ENCODE peak calls at places on chromosomes 2 and 18, in seven cellular contexts. One of them, this sample, is unnamed. For H3K4me1, the result is how much of the 10 kb centered on the place peaks cover.

GRCh38 chr2:239118675-239119211 is 270.9 kb downstream of the TWIST2 start:
- DNase-seq in heart left ventricle: no peak
- DNase-seq in astrocyte: no peak
- DNase-seq in neuronal stem cell: no peak
- DNase-seq in A549: no peak
- DNase-seq in PC-3: no peak
- DNase-seq in hepatocyte: no peak
- DNase-seq in this sample: no peak

GRCh38 chr2:110677080-110677479 is 783 bp downstream of the BUB1 start:
- DNase-seq in heart left ventricle: no peak
- DNase-seq in astrocyte: no peak
- DNase-seq in hepatocyte: no peak
- DNase-seq in PC-3: peak
- DNase-seq in A549: no peak
- DNase-seq in neuronal stem cell: no peak
- DNase-seq in this sample: no peak

GRCh38 chr2:71500426-71501079 is 47.2 kb downstream of the DYSF start:
- DNase-seq in astrocyte: no peak
- DNase-seq in hepatocyte: no peak
- DNase-seq in heart left ventricle: peak
- DNase-seq in A549: no peak
- DNase-seq in PC-3: no peak
- DNase-seq in neuronal stem cell: no peak
- DNase-seq in this sample: no peak

GRCh38 chr2:224146356-224147160 is 107.5 kb upstream of the SERPINE2 start:
- DNase-seq in heart left ventricle: no peak
- DNase-seq in hepatocyte: peak
- DNase-seq in astrocyte: no peak
- DNase-seq in PC-3: peak
- DNase-seq in A549: no peak
- DNase-seq in neuronal stem cell: no peak
- DNase-seq in this sample: no peak

GRCh38 chr2:85961053-85961452 is 72.3 kb upstream of the ST3GAL5 start:
- DNase-seq in neuronal stem cell: no peak
- DNase-seq in A549: no peak
- DNase-seq in heart left ventricle: no peak
- DNase-seq in PC-3: no peak
- DNase-seq in hepatocyte: no peak
- DNase-seq in astrocyte: no peak
- DNase-seq in this sample: no peak

GRCh38 chr2:236290742-236291425 is 26.7 kb upstream of the ASB18 start:
- DNase-seq in PC-3: no peak
- DNase-seq in heart left ventricle: no peak
- DNase-seq in A549: no peak
- DNase-seq in astrocyte: no peak
- DNase-seq in hepatocyte: no peak
- DNase-seq in neuronal stem cell: no peak
- DNase-seq in this sample: no peak

GRCh38 chr2:143525536-143525935 is 396.3 kb downstream of the ARHGAP15 start:
- DNase-seq in heart left ventricle: no peak
- DNase-seq in hepatocyte: no peak
- DNase-seq in astrocyte: no peak
- DNase-seq in PC-3: no peak
- DNase-seq in neuronal stem cell: no peak
- DNase-seq in A549: no peak
- DNase-seq in this sample: no peak

GRCh38 chr18:58584219-58585127 is 44.4 kb downstream of the ALPK2 start:
- DNase-seq in heart left ventricle: no peak
- DNase-seq in A549: no peak
- DNase-seq in hepatocyte: no peak
- DNase-seq in PC-3: peak
- DNase-seq in neuronal stem cell: peak
- DNase-seq in astrocyte: peak
- DNase-seq in this sample: no peak

GRCh38 chr2:168203762-168204693 is 43.4 kb downstream of the STK39 start:
- DNase-seq in hepatocyte: no peak
- DNase-seq in astrocyte: no peak
- DNase-seq in A549: no peak
- DNase-seq in neuronal stem cell: no peak
- DNase-seq in PC-3: no peak
- DNase-seq in heart left ventricle: no peak
- DNase-seq in this sample: no peak

GRCh38 chr2:47617523-47618271 is 165.2 kb upstream of the MSH6 start:
- DNase-seq in PC-3: no peak
- DNase-seq in astrocyte: no peak
- DNase-seq in neuronal stem cell: no peak
- DNase-seq in hepatocyte: no peak
- DNase-seq in A549: no peak
- DNase-seq in heart left ventricle: no peak
- DNase-seq in this sample: no peak

GRCh38 chr2:100643906-100644501 is 81.2 kb downstream of the PDCL3 start:
- DNase-seq in neuronal stem cell: no peak
- DNase-seq in heart left ventricle: no peak
- DNase-seq in astrocyte: no peak
- DNase-seq in A549: no peak
- DNase-seq in hepatocyte: no peak
- DNase-seq in PC-3: no peak
- DNase-seq in this sample: peak

GRCh38 chr18:10070581-10071000 is 156.8 kb downstream of the VAPA start:
- DNase-seq in PC-3: no peak
- DNase-seq in A549: no peak
- DNase-seq in hepatocyte: no peak
- DNase-seq in astrocyte: peak
- DNase-seq in neuronal stem cell: no peak
- DNase-seq in heart left ventricle: no peak
- DNase-seq in this sample: no peak

GRCh38 chr2:218465987-218466633 is 47.2 kb downstream of the VIL1 start:
- DNase-seq in heart left ventricle: no peak
- DNase-seq in neuronal stem cell: no peak
- DNase-seq in hepatocyte: peak
- DNase-seq in A549: no peak
- DNase-seq in PC-3: peak
- DNase-seq in astrocyte: peak
- DNase-seq in this sample: no peak

GRCh38 chr2:117551858-117552257 is 262.6 kb upstream of the DDX18 start:
- DNase-seq in A549: no peak
- DNase-seq in hepatocyte: no peak
- DNase-seq in neuronal stem cell: no peak
- DNase-seq in PC-3: no peak
- DNase-seq in astrocyte: no peak
- DNase-seq in heart left ventricle: no peak
- DNase-seq in this sample: no peak
- H3K27ac ChIP-seq in A549: no peak
- H3K27ac ChIP-seq in hepatocyte: no peak
- H3K27ac ChIP-seq in neuronal stem cell: no peak
- H3K27ac ChIP-seq in PC-3: no peak
- H3K27ac ChIP-seq in astrocyte: no peak
- H3K27ac ChIP-seq in heart left ventricle: no peak
- H3K27ac ChIP-seq in this sample: no peak

GRCh38 chr2:43303120-43303519 is 76.7 kb upstream of the ZFP36L2 start:
- DNase-seq in A549: no peak
- DNase-seq in PC-3: no peak
- DNase-seq in hepatocyte: no peak
- DNase-seq in neuronal stem cell: no peak
- DNase-seq in astrocyte: no peak
- DNase-seq in heart left ventricle: no peak
- DNase-seq in this sample: no peak

GRCh38 chr2:43305537-43305936 is 79.1 kb upstream of the ZFP36L2 start:
- DNase-seq in astrocyte: no peak
- DNase-seq in A549: no peak
- DNase-seq in PC-3: no peak
- DNase-seq in heart left ventricle: peak
- DNase-seq in hepatocyte: peak
- DNase-seq in neuronal stem cell: no peak
- DNase-seq in this sample: no peak

GRCh38 chr2:43302311-43303051 is 76.1 kb upstream of the ZFP36L2 start:
- DNase-seq in A549: no peak
- DNase-seq in neuronal stem cell: no peak
- DNase-seq in astrocyte: no peak
- DNase-seq in hepatocyte: no peak
- DNase-seq in heart left ventricle: no peak
- DNase-seq in PC-3: no peak
- DNase-seq in this sample: no peak

GRCh38 chr2:43305006-43305405 is 78.6 kb upstream of the ZFP36L2 start:
- DNase-seq in heart left ventricle: no peak
- DNase-seq in PC-3: no peak
- DNase-seq in hepatocyte: peak
- DNase-seq in neuronal stem cell: no peak
- DNase-seq in A549: no peak
- DNase-seq in astrocyte: no peak
- DNase-seq in this sample: no peak

DNA sequence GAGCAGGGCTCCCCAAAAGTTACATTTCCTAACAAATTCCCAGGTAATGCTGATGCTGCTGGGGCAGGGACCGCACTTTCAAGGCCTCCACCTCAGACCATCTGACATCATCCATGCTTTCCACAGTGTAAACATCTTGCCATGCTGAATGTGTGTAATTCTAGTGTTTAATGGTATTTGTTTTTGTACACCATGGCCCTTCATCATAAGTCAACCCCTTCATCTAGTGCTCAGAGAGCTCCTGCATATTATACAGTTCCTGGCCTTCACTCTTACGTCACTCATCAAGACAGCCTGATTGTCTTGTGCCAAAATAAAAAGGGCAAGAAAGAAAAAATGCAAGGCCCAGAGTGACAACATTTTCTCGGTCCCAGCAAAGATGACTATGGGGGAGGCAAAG is 77.5 kb upstream of the ZFP36L2 start:
- DNase-seq in astrocyte: no peak
- DNase-seq in hepatocyte: no peak
- DNase-seq in PC-3: no peak
- DNase-seq in neuronal stem cell: no peak
- DNase-seq in heart left ventricle: no peak
- DNase-seq in A549: no peak
- DNase-seq in this sample: no peak
- H3K4me1 ChIP-seq in astrocyte: under half
- H3K4me1 ChIP-seq in hepatocyte: under half
- H3K4me1 ChIP-seq in PC-3: under half
- H3K4me1 ChIP-seq in neuronal stem cell: under half
- H3K4me1 ChIP-seq in heart left ventricle: half or more
- H3K4me1 ChIP-seq in A549: under half
- H3K4me1 ChIP-seq in this sample: under half

GRCh38 chr18:3245853-3246635 is 1.6 kb upstream of the MYL12A start:
- DNase-seq in heart left ventricle: peak
- DNase-seq in neuronal stem cell: peak
- DNase-seq in astrocyte: peak
- DNase-seq in A549: peak
- DNase-seq in PC-3: peak
- DNase-seq in hepatocyte: peak
- DNase-seq in this sample: peak

GRCh38 chr18:3248062-3248669 is 565 bp downstream of the MYL12A start:
- DNase-seq in PC-3: no peak
- DNase-seq in hepatocyte: peak
- DNase-seq in A549: no peak
- DNase-seq in astrocyte: peak
- DNase-seq in heart left ventricle: peak
- DNase-seq in neuronal stem cell: peak
- DNase-seq in this sample: no peak

GRCh38 chr18:3246636-3247242 is 862 bp upstream of the MYL12A start:
- DNase-seq in PC-3: peak
- DNase-seq in A549: no peak
- DNase-seq in hepatocyte: no peak
- DNase-seq in neuronal stem cell: no peak
- DNase-seq in astrocyte: no peak
- DNase-seq in heart left ventricle: peak
- DNase-seq in this sample: no peak

GRCh38 chr18:3248670-3249359 is 1.2 kb downstream of the MYL12A start:
- DNase-seq in A549: no peak
- DNase-seq in heart left ventricle: no peak
- DNase-seq in hepatocyte: peak
- DNase-seq in PC-3: peak
- DNase-seq in astrocyte: peak
- DNase-seq in neuronal stem cell: no peak
- DNase-seq in this sample: peak

DNA sequence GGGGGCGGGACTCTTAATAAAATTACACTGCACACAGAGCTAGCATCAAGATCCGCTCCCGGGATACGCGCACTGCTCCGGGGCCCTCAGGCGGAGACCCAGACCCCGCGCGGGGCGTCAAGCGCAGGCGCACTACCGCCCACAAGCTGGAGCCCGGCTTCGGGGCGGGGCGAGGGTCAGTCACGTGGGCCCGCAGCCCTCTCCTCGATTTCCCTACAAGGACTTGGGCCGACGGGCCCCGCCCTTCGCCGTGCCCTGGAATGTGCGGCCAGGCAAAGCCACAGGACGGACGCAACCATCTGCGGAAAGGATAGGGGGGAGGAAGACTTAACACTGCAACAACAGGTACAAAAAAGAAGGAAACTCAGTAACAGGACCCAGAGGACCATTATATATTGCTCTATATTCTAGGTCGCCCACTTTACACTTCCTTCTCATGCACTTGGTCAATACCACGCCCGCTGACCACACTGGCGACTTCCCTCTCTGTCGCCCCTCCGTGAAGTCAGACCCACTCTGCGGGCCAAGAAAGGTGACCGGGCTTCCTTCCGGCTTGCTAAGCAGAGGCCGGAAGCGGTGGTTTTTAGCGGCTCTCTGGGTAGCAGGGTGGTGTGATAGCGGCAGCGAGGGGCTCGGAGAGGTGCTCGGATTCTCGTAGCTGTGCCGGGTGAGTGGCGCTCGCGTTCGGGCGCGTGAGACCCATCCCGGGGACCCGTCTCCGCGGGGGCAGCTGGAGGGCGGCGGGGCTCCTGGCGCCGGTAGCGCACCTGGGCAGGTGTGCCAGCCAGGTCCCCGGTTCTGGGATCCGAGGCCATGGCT is at the start of gene MYL12A:
- DNase-seq in heart left ventricle: peak
- DNase-seq in hepatocyte: peak
- DNase-seq in neuronal stem cell: peak
- DNase-seq in A549: peak
- DNase-seq in PC-3: peak
- DNase-seq in astrocyte: peak
- DNase-seq in this sample: peak
- H3K4me3 ChIP-seq in heart left ventricle: peak
- H3K4me3 ChIP-seq in hepatocyte: peak
- H3K4me3 ChIP-seq in neuronal stem cell: peak
- H3K4me3 ChIP-seq in A549: peak
- H3K4me3 ChIP-seq in PC-3: peak
- H3K4me3 ChIP-seq in astrocyte: peak
- H3K4me3 ChIP-seq in this sample: peak

DNA sequence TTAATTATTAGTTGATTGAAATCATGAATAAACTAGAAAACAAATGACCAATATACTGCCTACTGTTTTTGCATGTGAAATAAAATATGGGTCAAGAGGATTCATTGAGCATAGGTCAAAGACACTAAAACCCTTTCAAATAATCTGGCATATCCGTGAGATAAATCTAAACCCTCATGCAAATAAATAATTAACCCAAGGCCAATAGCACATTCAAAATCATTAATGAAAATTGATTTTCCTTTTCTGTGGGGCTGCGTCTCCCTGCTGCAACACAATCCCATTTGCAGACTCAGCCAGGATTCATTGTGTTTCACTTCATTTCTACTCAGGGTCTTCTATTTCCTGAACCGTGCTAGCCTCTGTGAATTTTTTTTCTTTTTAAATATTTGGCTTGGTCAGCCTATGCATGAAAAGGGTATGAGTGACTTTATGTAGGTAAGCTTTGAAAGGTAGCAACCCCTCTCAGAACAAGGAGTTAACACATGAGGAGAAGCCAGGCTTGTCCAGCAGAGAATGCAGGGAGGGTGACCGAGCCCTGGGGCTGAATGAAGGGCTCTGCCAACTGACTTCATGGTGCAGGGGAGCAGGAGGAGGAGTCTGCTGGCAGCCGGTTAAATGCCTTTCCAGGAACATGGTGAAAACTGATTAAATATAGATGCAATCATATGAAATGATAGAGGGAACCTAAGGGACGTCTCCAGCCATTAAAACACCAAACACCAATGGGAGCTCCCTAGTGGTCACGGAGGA is 10.3 kb upstream of the CTAGE1 start:
- DNase-seq in A549: no peak
- DNase-seq in astrocyte: no peak
- DNase-seq in hepatocyte: no peak
- DNase-seq in heart left ventricle: no peak
- DNase-seq in neuronal stem cell: no peak
- DNase-seq in PC-3: no peak
- DNase-seq in this sample: no peak
- H3K27ac ChIP-seq in A549: peak
- H3K27ac ChIP-seq in astrocyte: no peak
- H3K27ac ChIP-seq in hepatocyte: peak
- H3K27ac ChIP-seq in heart left ventricle: no peak
- H3K27ac ChIP-seq in neuronal stem cell: no peak
- H3K27ac ChIP-seq in PC-3: peak
- H3K27ac ChIP-seq in this sample: no peak

This sample was measured in CD8-positive, alpha-beta memory T cell.